ENCODE peak calls at places on chromosomes 6 and 20, in eight cellular contexts. P, R, Y, N, S, T, V and E are unnamed samples.

GRCh38 chr20:32091888-32092346 is 17.6 kb upstream of the TM9SF4 start:
- DNase-seq in R (peak), N (peak), Y (peak), S (peak), V (peak), P (peak), T (peak), E (peak)

GRCh38 chr6:37618916-37619605 is 78.6 kb downstream of the MDGA1 start:
- DNase-seq in P (no peak), Y (no peak), T (no peak), S (no peak), R (no peak), N (no peak), V (no peak), E (no peak)

GRCh38 chr6:44230034-44230675 is 6.8 kb downstream of the SLC29A1 start:
- DNase-seq in P (no peak), S (no peak), V (no peak), N (no peak), R (no peak), Y (no peak), T (no peak), E (no peak)

GRCh38 chr20:63029358-63030121 is 22.8 kb upstream of the BHLHE23 start:
- DNase-seq in Y (no peak), P (peak), V (no peak), R (no peak), T (no peak), N (no peak), S (no peak), E (no peak)

GRCh38 chr6:131741688-131742393 is 31.0 kb upstream of the CTAGE9 start:
- DNase-seq in S (no peak), R (no peak), T (no peak), Y (no peak), P (no peak), V (no peak), N (no peak), E (no peak)

GRCh38 chr20:17648306-17648646 is 33.8 kb downstream of the RRBP1 start:
- DNase-seq in R (no peak), V (no peak), T (no peak), P (peak), Y (no peak), S (no peak), N (no peak), E (no peak)

GRCh38 chr20:17562804-17563305 is 7.0 kb upstream of the DSTN start:
- DNase-seq in V (no peak), N (no peak), R (no peak), P (no peak), T (peak), S (peak), Y (peak), E (no peak)

GRCh38 chr20:56360133-56360898 is 1.5 kb downstream of the FAM210B start:
- DNase-seq in S (no peak), R (no peak), V (no peak), Y (no peak), T (no peak), N (no peak), P (no peak), E (peak)

GRCh38 chr6:149293244-149293643 is 24.3 kb upstream of the TAB2 start:
- DNase-seq in R (no peak), Y (no peak), T (no peak), N (no peak), S (no peak), P (no peak), V (no peak), E (no peak)

GRCh38 chr6:7048859-7049258 is 58.9 kb upstream of the RREB1 start:
- DNase-seq in P (no peak), S (no peak), R (no peak), N (no peak), Y (no peak), V (no peak), T (no peak), E (no peak)

GRCh38 chr6:37202788-37203491 is 33.0 kb downstream of the PIM1 start:
- DNase-seq in S (no peak), T (peak), V (peak), Y (peak), P (no peak), N (no peak), R (no peak), E (no peak)

GRCh38 chr20:1626528-1627192 is 6.9 kb upstream of the SIRPB1 start:
- DNase-seq in P (no peak), T (no peak), S (no peak), V (no peak), Y (no peak), N (no peak), R (no peak), E (no peak)

GRCh38 chr6:89951574-89952360 is 57.5 kb downstream of the GJA10 start:
- DNase-seq in V (no peak), S (no peak), T (no peak), R (no peak), Y (no peak), P (no peak), N (no peak), E (no peak)

GRCh38 chr20:50595988-50596693 is 86.0 kb downstream of the PTPN1 start:
- DNase-seq in Y (no peak), R (no peak), S (no peak), P (no peak), V (no peak), T (no peak), N (no peak), E (no peak)

GRCh38 chr6:158170656-158171081 is 2.5 kb downstream of the GTF2H5 start:
- DNase-seq in P (no peak), R (no peak), Y (no peak), N (no peak), T (peak), S (peak), V (no peak), E (no peak)

GRCh38 chr20:48007356-48007755 is 222.1 kb upstream of the SULF2 start:
- DNase-seq in R (no peak), P (no peak), Y (no peak), T (no peak), V (no peak), S (no peak), N (no peak), E (no peak)

GRCh38 chr20:38633577-38634093 is 32.0 kb downstream of the ARHGAP40 start:
- DNase-seq in S (no peak), P (peak), Y (peak), T (peak), R (peak), V (peak), N (peak), E (peak)

GRCh38 chr6:125215252-125215819 is 61.8 kb downstream of the TPD52L1 start:
- DNase-seq in V (no peak), P (no peak), T (no peak), R (no peak), Y (no peak), S (no peak), N (no peak), E (no peak)

GRCh38 chr6:154598403-154598802 is 87.9 kb upstream of the CNKSR3 start:
- DNase-seq in V (no peak), R (no peak), T (no peak), S (no peak), P (no peak), N (no peak), Y (no peak), E (no peak)

GRCh38 chr20:61929561-61929960 is 136.1 kb downstream of the TAF4 start:
- DNase-seq in T (no peak), S (no peak), N (no peak), V (no peak), R (no peak), P (peak), Y (no peak), E (no peak)

GRCh38 chr20:61162506-61162905 is 89.6 kb upstream of the CDH4 start:
- DNase-seq in V (no peak), S (no peak), P (no peak), R (no peak), N (no peak), T (no peak), Y (no peak), E (no peak)

GRCh38 chr20:63564036-63564810 is 9.8 kb downstream of the HELZ2 start:
- DNase-seq in S (no peak), R (no peak), N (no peak), Y (no peak), P (peak), V (no peak), T (no peak), E (no peak)

GRCh38 chr6:147774856-147775255 is 266.4 kb downstream of the SAMD5 start:
- DNase-seq in P (no peak), T (no peak), N (no peak), R (no peak), S (no peak), Y (no peak), V (no peak), E (no peak)

GRCh38 chr20:57160985-57161384 is 105.5 kb downstream of the BMP7 start:
- DNase-seq in S (no peak), V (no peak), Y (no peak), P (peak), N (no peak), R (no peak), T (no peak), E (no peak)

GRCh38 chr20:18001131-18001921 is 32.5 kb downstream of the MGME1 start:
- DNase-seq in Y (no peak), P (no peak), T (no peak), N (peak), V (peak), S (peak), R (no peak), E (no peak)

GRCh38 chr6:40543133-40543532 is 44.0 kb downstream of the LRFN2 start:
- DNase-seq in R (no peak), N (no peak), T (no peak), P (no peak), Y (no peak), S (no peak), V (no peak), E (no peak)

GRCh38 chr20:53751394-53752368 is 158.0 kb upstream of the ZNF217 start:
- DNase-seq in Y (no peak), T (peak), V (peak), P (no peak), N (peak), R (no peak), S (no peak), E (no peak)

GRCh38 chr6:47061631-47062300 is 19.6 kb upstream of the ADGRF1 start:
- DNase-seq in T (peak), Y (no peak), N (no peak), P (no peak), V (peak), R (no peak), S (peak), E (no peak)
- TF ChIP-seq POLR2AphosphoS5 in T (no peak), Y (no peak), N (no peak), P (no peak), V (peak), R (no peak), S (no peak), E (no peak)

DNA sequence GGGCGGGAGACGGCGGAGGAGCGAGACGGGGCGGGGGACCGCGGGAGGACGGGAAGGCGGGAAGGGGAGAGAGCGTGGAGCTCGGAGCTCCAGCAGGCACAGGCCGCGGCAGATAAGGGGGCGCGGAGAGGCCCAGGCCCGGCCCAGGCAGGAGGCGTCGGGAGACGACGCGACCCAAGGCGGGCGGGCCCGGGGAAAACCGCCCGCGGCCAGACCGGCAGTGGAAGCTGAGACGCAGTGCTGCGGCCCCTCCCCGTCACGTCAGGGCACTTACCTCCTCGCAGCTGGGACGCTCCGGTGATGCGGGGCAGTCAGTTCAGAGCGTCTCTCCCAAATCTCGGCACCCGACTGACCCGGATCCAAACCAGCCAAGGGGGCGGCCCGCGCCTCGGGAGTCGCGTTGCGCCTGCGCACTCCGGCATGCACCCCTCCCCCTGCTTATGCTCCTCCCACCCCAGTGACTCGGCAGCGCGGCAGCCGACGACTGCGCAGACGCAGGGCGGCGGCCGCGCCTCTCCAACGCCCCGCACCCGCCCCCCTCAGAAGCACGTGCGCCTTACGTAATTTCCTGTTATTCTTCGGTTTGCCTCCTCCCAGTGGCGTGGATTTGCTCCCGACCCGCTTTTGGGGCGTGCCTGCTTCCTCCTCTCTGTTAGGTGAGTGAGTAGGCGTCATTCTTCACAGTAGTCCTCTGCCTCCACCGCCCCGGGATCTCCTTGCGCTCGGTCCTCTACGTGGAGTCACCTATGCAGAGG is at the start of gene OSER1:
- DNase-seq in P (peak), S (peak), R (peak), T (peak), V (peak), N (peak), Y (peak), E (peak)
- TF ChIP-seq POLR2A in P (peak), S (peak), R (peak), T (peak), V (peak), N (no peak), Y (peak), E (peak)

GRCh38 chr6:70396163-70396562 is 17.1 kb upstream of the FAM135A start:
- DNase-seq in N (no peak), T (no peak), R (no peak), S (no peak), P (no peak), V (no peak), Y (no peak), E (no peak)

GRCh38 chr6:70395301-70395672 is 18.0 kb upstream of the FAM135A start:
- DNase-seq in S (no peak), R (no peak), Y (no peak), N (no peak), V (no peak), P (no peak), T (no peak), E (no peak)

GRCh38 chr6:70394518-70395300 is 18.6 kb upstream of the FAM135A start:
- DNase-seq in S (no peak), T (no peak), V (no peak), Y (peak), P (no peak), N (no peak), R (no peak), E (no peak)

GRCh38 chr6:70396796-70397729 is 16.2 kb upstream of the FAM135A start:
- DNase-seq in N (no peak), T (no peak), V (no peak), Y (no peak), S (no peak), R (no peak), P (no peak), E (no peak)

GRCh38 chr6:70398783-70399730 is 14.3 kb upstream of the FAM135A start:
- DNase-seq in P (no peak), Y (peak), S (no peak), T (peak), R (peak), N (peak), V (peak), E (no peak)
- TF ChIP-seq POLR2AphosphoS5 in P (no peak), Y (peak), S (no peak), T (no peak), R (peak), N (peak), V (peak), E (no peak)

DNA sequence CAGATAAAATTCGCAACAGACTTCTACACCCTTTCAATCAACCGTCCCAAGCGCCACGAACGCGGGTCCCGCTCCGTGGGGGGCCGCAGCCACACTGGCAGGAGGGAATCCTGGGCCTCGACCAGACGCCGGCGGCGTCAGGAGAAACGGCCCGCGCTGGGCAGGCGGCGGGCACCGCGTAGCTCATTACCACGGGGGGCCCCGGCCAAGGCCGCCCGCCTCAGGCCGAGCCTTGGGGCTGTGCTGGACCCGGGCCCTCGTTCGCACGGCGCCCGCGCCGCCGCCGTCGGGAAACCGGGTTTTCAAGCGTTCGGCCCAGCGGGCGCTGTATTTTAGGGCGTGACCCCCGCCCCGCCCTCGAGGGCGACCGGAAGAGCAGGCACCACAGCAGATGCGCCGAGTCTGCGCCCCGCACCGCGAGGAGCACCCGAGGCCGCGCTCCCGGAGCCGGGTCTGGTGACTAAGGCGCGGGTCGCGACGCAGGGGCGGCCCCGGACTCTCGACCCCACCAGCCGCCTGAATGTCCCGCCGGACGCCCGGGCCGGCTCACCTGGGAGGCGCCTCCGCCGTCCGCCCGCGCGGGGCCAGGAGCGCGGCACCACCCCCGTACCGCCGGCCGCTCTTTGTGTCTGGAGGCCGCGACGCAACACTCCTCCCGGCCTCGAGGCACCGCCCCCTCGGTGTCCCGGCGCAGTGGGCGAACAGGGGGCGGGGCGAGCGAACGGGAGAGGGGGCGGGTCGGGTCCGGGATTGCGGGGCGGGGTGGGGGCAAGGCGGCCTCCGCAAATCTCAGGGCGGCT is at the start of gene NINL:
- DNase-seq in S (peak), N (peak), V (peak), R (no peak), P (peak), T (peak), Y (peak), E (peak)
- TF ChIP-seq POLR2A in S (no peak), N (no peak), V (peak), R (peak), P (peak), T (peak), Y (no peak), E (no peak)